ENCODE peak calls at places on chromosomes 7 and 10, in eight cellular contexts. S is GM12878; F is amygdala; L is naive thymus-derived CD4-positive, alpha-beta T cell; D is fibroblast of pulmonary artery; O is NCI-H1417; P is NCI-H1092; Q is NCI-H510A treated with DMSO at 0.1 percent for 48 hours. V is an unnamed sample.
A peak's percentile ranks its signal among the peaks of the same experiment; 100 is the strongest.

GRCh38 chr7:147911224-147911623 is 679.3 kb upstream of the C7orf33 start:
- DNase-seq in S (no peak), F (no peak), L (no peak), D (no peak), O (no peak), P (no peak), Q (no peak), V (no peak)

GRCh38 chr7:11427686-11428273 is 404.2 kb downstream of the THSD7A start:
- DNase-seq in S (no peak), F (no peak), L (no peak), D (peak; percentile 90), O (peak; percentile 83), P (peak; percentile 43), Q (peak; percentile 48), V (peak; percentile 57)

GRCh38 chr7:54811016-54811924 is 52.3 kb upstream of the SEC61G start:
- DNase-seq in S (no peak), F (no peak), L (no peak), D (peak; percentile 66), O (no peak), P (no peak), Q (no peak), V (no peak)

GRCh38 chr10:114412907-114413386 is 8.6 kb upstream of the AFAP1L2 start:
- DNase-seq in S (no peak), F (no peak), L (no peak), D (peak; percentile 53), O (no peak), P (no peak), Q (no peak), V (peak; percentile 22)

GRCh38 chr7:50555594-50556140 is 9.5 kb downstream of the DDC start:
- DNase-seq in S (no peak), F (no peak), L (no peak), D (no peak), O (peak; percentile 32), P (no peak), Q (peak; percentile 75), V (no peak)

GRCh38 chr10:11776080-11776479 is 33.9 kb downstream of the ECHDC3 start:
- DNase-seq in S (no peak), F (no peak), L (no peak), D (no peak), O (no peak), P (no peak), Q (no peak), V (no peak)

GRCh38 chr7:42457663-42458062 is 220.7 kb upstream of the GLI3 start:
- DNase-seq in S (no peak), F (no peak), L (no peak), D (no peak), O (no peak), P (no peak), Q (no peak), V (no peak)

GRCh38 chr10:60444494-60445064 is 54.9 kb upstream of the ANK3 start:
- DNase-seq in S (no peak), F (no peak), L (no peak), D (peak; percentile 76), O (peak; percentile 51), P (no peak), Q (peak; percentile 2), V (peak; percentile 13)

GRCh38 chr7:18495412-18496335 is at the start of gene HDAC9:
- DNase-seq in S (peak; percentile 56), F (peak; percentile 36), L (peak; percentile 0), D (peak; percentile 56), O (peak; percentile 94), P (peak; percentile 95), Q (peak; percentile 75), V (no peak)

GRCh38 chr10:84097787-84098353 is 41.4 kb upstream of the GHITM start:
- DNase-seq in S (no peak), F (no peak), L (no peak), D (peak; percentile 53), O (peak; percentile 44), P (no peak), Q (peak; percentile 25), V (peak; percentile 3)

GRCh38 chr10:34372509-34372908 is 442.6 kb downstream of the PARD3 start:
- DNase-seq in S (no peak), F (no peak), L (no peak), D (no peak), O (no peak), P (no peak), Q (no peak), V (no peak)

GRCh38 chr7:107208563-107208962 is 39.8 kb downstream of the HBP1 start:
- DNase-seq in S (no peak), F (no peak), L (no peak), D (no peak), O (no peak), P (no peak), Q (no peak), V (no peak)

GRCh38 chr10:84224411-84225028 is 824 bp downstream of the LRIT2 start:
- DNase-seq in S (no peak), F (no peak), L (no peak), D (no peak), O (no peak), P (no peak), Q (no peak), V (no peak)

V was measured in small intestine.